ENCODE peak calls at places on chromosome 12, in six cellular contexts. Q, S, P, B, L and R are unnamed samples.

GRCh38 chr12:12488823-12489528 is 73.7 kb downstream of the DUSP16 start:
- DNase-seq in S (no peak), P (no peak), B (no peak), Q (peak; percentile 31), L (no peak), R (no peak)

GRCh38 chr12:111094157-111094772 is 173.9 kb upstream of the MYL2 start:
- DNase-seq in B (no peak), L (no peak), Q (no peak), S (no peak), P (no peak), R (no peak)

GRCh38 chr12:47033081-47033480 is 46.3 kb upstream of the PCED1B start:
- DNase-seq in P (no peak), S (peak; percentile 83), B (no peak), L (no peak), Q (no peak), R (no peak)

GRCh38 chr12:73867147-73867546 is 670.5 kb upstream of the ATXN7L3B start:
- DNase-seq in Q (no peak), P (no peak), S (no peak), L (peak; percentile 68), B (no peak), R (no peak)

GRCh38 chr12:71312767-71313375 is 126.7 kb upstream of the LGR5 start:
- DNase-seq in S (no peak), P (no peak), Q (peak; percentile 6), L (peak; percentile 56), B (no peak), R (peak; percentile 47)

GRCh38 chr12:125983094-125983783 is 918.0 kb downstream of the AACS start:
- DNase-seq in B (no peak), S (no peak), L (no peak), P (peak; percentile 40), Q (peak; percentile 65), R (no peak)

GRCh38 chr12:46783881-46784280 is 41.9 kb downstream of the SLC38A4 start:
- DNase-seq in Q (no peak), L (no peak), P (no peak), B (no peak), S (no peak), R (no peak)

GRCh38 chr12:116535241-116535640 is 23.9 kb upstream of the MAP1LC3B2 start:
- DNase-seq in S (no peak), Q (no peak), L (no peak), B (no peak), P (no peak), R (no peak)

GRCh38 chr12:91417649-91418048 is 235.0 kb upstream of the DCN start:
- DNase-seq in B (no peak), P (no peak), Q (no peak), S (no peak), L (no peak), R (no peak)

GRCh38 chr12:122413516-122414404 is 8.7 kb downstream of the CLIP1 start:
- DNase-seq in B (no peak), S (no peak), L (no peak), Q (no peak), P (no peak), R (no peak)

GRCh38 chr12:25311501-25311900 is 60.8 kb upstream of the KRAS start:
- DNase-seq in Q (no peak), L (no peak), B (no peak), S (no peak), P (no peak), R (no peak)

GRCh38 chr12:80829767-80830166 is 108.0 kb downstream of the LIN7A start:
- DNase-seq in P (no peak), Q (no peak), B (no peak), S (no peak), L (no peak), R (no peak)

GRCh38 chr12:122994140-122994675 is 13.7 kb downstream of the ARL6IP4 start:
- DNase-seq in P (peak; percentile 8), L (no peak), S (no peak), Q (no peak), B (no peak), R (no peak)

GRCh38 chr12:114678028-114678427 is 5.9 kb downstream of the TBX3 start:
- DNase-seq in L (no peak), B (no peak), Q (no peak), S (no peak), P (no peak), R (no peak)

GRCh38 chr12:630656-631632 is 32.3 kb downstream of the NINJ2 start:
- DNase-seq in Q (no peak), P (no peak), S (peak; percentile 82), B (no peak), L (no peak), R (no peak)

GRCh38 chr12:62250671-62251608 is 9.3 kb upstream of the USP15 start:
- DNase-seq in Q (no peak), L (no peak), B (no peak), S (no peak), P (no peak), R (no peak)

GRCh38 chr12:82625523-82625922 is 61.2 kb upstream of the TMTC2 start:
- DNase-seq in Q (no peak), L (no peak), S (no peak), P (no peak), B (no peak), R (no peak)

GRCh38 chr12:107328442-107329133 is 235.2 kb upstream of the CRY1 start:
- DNase-seq in B (no peak), P (no peak), L (peak; percentile 53), Q (no peak), S (no peak), R (no peak)

GRCh38 chr12:80268924-80269749 is 169.8 kb downstream of the OTOGL start:
- DNase-seq in S (no peak), Q (no peak), P (no peak), B (no peak), L (peak; percentile 92), R (peak; percentile 45)

GRCh38 chr12:125105600-125105999 is 40.4 kb downstream of the AACS start:
- DNase-seq in B (no peak), Q (no peak), S (no peak), L (no peak), P (no peak), R (no peak)

GRCh38 chr12:71958056-71958455 is 19.4 kb downstream of the TPH2 start:
- DNase-seq in L (peak; percentile 29), S (no peak), Q (peak; percentile 24), P (no peak), B (no peak), R (no peak)

GRCh38 chr12:4285070-4285469 is 11.5 kb downstream of the CCND2 start:
- DNase-seq in S (no peak), B (no peak), L (no peak), Q (no peak), P (no peak), R (no peak)

GRCh38 chr12:4286771-4287317 is 13.3 kb downstream of the CCND2 start:
- DNase-seq in L (no peak), Q (no peak), S (no peak), P (no peak), B (no peak), R (no peak)

GRCh38 chr12:4284306-4284705 is 10.7 kb downstream of the CCND2 start:
- DNase-seq in L (no peak), B (no peak), Q (no peak), S (no peak), P (no peak), R (no peak)

GRCh38 chr12:4287325-4288290 is 14.0 kb downstream of the CCND2 start:
- DNase-seq in L (peak; percentile 13), B (no peak), Q (no peak), S (no peak), P (no peak), R (no peak)

DNA sequence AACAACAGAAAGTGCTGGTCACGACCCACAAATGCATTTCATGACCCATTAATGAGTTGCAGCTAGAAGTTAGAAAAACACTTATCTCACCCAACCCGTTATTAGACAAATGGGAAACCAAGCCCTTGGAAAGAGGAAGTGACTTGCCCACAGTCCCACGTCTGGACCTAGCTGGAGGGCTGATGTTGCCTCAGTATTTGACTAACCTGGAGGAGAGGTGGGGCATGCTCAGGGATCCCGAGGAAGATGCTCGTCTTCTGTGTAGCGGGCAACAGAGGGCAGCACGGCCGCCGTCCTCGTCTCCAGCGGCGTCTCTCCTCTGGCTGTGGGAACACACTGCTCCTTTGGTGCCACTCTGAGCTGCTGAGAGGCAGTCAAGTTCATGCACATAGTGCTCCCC is 12.7 kb downstream of the CCND2 start:
- DNase-seq in Q (no peak), P (no peak), B (no peak), S (no peak), L (no peak), R (no peak)
- TF ChIP-seq CTCF in Q (no peak), P (no peak), B (no peak), S (no peak), L (no peak), R (no peak)

GRCh38 chr12:29653286-29653685 is 130.5 kb downstream of the TMTC1 start:
- DNase-seq in S (no peak), L (no peak), Q (no peak), P (no peak), B (no peak), R (no peak)
- H3K4me3 ChIP-seq in S (no peak overlapping the region), L (no peak overlapping the region), Q (no peak overlapping the region), P (no peak overlapping the region), B (no peak overlapping the region), R (no peak overlapping the region)

DNA sequence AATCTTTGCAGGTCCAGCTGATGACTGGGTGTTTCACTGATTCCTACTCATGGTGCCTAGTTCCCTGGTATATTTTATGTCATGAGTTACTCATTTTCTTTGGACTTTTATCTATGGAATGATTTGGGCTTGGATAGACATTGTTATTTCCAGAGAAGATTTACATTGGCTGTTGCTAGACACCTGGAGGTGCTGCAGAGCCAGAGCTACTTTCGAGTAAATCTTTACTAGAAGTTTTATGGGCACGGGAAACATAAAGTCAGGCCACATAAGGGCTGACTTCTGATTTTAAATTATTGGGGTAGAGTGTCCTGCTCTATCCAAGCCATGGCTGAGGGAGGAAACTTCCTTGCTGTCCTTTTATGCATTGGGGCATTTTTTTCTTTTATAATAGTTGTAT is 175.9 kb upstream of the ABCD2 start:
- DNase-seq in Q (no peak), B (no peak), P (no peak), L (no peak), S (no peak), R (no peak)
- TF ChIP-seq CTCF in Q (no peak), B (no peak), P (no peak), L (no peak), S (no peak), R (no peak)

DNA sequence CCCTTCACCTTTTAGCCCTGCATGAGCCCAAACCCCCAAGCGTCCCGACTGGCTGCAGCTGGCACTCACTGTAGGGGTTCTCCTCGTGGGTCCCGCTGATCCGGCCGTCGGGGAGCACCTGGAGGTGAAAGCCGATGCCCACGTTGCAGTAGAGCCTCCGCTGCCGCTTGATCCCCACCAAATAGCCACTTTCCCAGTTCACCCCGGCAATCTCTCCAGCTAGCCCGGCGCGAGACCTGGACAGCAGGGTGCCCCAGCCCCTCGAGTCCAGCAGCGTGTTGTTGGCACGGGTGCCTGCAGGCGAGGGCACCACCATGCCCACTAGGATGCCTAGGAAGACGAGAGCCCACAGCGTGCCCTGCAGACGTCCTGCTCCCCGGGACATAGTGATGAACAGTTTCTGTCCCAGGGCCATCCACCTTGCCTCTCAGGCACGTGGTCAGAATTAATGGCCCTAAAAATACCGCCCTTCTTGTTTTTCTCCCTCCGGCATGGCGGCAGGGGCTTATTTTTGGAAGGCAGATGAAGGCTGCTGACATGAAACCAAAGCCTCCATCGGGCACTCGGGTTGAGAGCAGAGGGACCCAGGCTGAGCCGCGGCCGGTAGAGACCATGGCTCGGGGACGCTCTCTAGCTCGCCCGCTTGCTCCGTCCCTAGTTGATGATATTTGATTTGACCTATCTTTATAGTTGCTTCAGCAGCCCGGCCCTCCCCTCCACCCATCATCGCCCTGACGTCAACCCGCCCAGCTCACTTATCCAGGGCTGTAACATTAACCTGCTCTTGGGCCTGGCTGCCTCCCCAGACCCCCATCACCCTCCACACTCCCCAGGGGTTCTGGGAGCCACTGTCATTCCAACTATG is at the start of gene FGF6:
- DNase-seq in P (no peak), S (no peak), Q (no peak), B (no peak), L (no peak), R (no peak)
- H3K4me3 ChIP-seq in P (no peak within 1 kb of the TSS), S (no peak within 1 kb of the TSS), Q (no peak within 1 kb of the TSS), B (no peak within 1 kb of the TSS), L (no peak within 1 kb of the TSS), R (no peak within 1 kb of the TSS)